ENCODE peak calls at places on chromosomes 13 and 19, in six cellular contexts. Q, W, I, M, L and K are unnamed samples.

GRCh38 chr13:98173431-98173921 is 3.6 kb downstream of the RNF113B start:
- DNase-seq in W (peak), M (peak), I (no peak), Q (peak), L (no peak), K (peak)

GRCh38 chr19:10238172-10238783 is 7.1 kb upstream of the S1PR2 start:
- DNase-seq in W (peak), L (peak), M (no peak), Q (peak), I (peak), K (no peak)

GRCh38 chr13:100694722-100695644 is 20.4 kb upstream of the TMTC4 start:
- DNase-seq in W (peak), Q (peak), I (peak), L (no peak), M (no peak), K (peak)

GRCh38 chr13:46402178-46402577 is 15.1 kb upstream of the RUBCNL start:
- DNase-seq in L (no peak), W (no peak), Q (no peak), I (no peak), M (no peak), K (no peak)

GRCh38 chr13:30446122-30446500 is 19.6 kb downstream of the HMGB1 start:
- DNase-seq in Q (no peak), L (no peak), I (no peak), M (no peak), W (no peak), K (no peak)

GRCh38 chr13:114077121-114077937 is 55.1 kb downstream of the RASA3 start:
- DNase-seq in L (no peak), I (no peak), Q (no peak), W (no peak), M (peak), K (no peak)

GRCh38 chr13:109157275-109157674 is 527.9 kb downstream of the MYO16 start:
- DNase-seq in I (no peak), W (no peak), L (no peak), Q (no peak), M (no peak), K (no peak)

GRCh38 chr19:942133-942645 is 16.4 kb downstream of the ARID3A start:
- DNase-seq in L (no peak), W (no peak), Q (no peak), M (no peak), I (no peak), K (no peak)

GRCh38 chr19:55066107-55066709 is 3.3 kb upstream of the RDH13 start:
- DNase-seq in I (peak), W (no peak), M (no peak), L (no peak), Q (no peak), K (no peak)

GRCh38 chr19:2385053-2385721 is 25.1 kb downstream of the TMPRSS9 start:
- DNase-seq in Q (peak), I (peak), M (no peak), L (peak), W (peak), K (peak)

GRCh38 chr13:79658333-79658975 is 177.5 kb downstream of the NDFIP2 start:
- DNase-seq in L (no peak), I (no peak), Q (no peak), W (no peak), M (no peak), K (no peak)

GRCh38 chr19:7772752-7773291 is 9.8 kb downstream of the CLEC4M start:
- DNase-seq in Q (no peak), L (peak), I (no peak), W (no peak), M (no peak), K (no peak)

GRCh38 chr13:113953561-113953960 is 20.3 kb downstream of the C13orf46 start:
- DNase-seq in L (no peak), I (no peak), Q (no peak), M (no peak), W (no peak), K (no peak)

GRCh38 chr13:79079351-79079839 is 326.7 kb downstream of the RBM26 start:
- DNase-seq in Q (no peak), L (no peak), I (peak), W (no peak), M (no peak), K (no peak)

GRCh38 chr13:98826156-98826555 is 73.7 kb upstream of the SLC15A1 start:
- DNase-seq in L (no peak), W (no peak), Q (no peak), M (no peak), I (no peak), K (no peak)

GRCh38 chr19:3653865-3654513 is 27.4 kb upstream of the CACTIN start:
- DNase-seq in L (no peak), Q (no peak), M (no peak), I (no peak), W (no peak), K (no peak)
- TF ChIP-seq CTCF in L (no peak), Q (no peak), M (peak), I (no peak), W (no peak), K (peak)

GRCh38 chr19:38044267-38045111 is 137.5 kb downstream of the SIPA1L3 start:
- DNase-seq in L (no peak), M (no peak), W (no peak), I (no peak), Q (no peak), K (no peak)
- H3K4me3 ChIP-seq in L (no peak), M (no peak), W (no peak), I (no peak), Q (no peak), K (no peak)

DNA sequence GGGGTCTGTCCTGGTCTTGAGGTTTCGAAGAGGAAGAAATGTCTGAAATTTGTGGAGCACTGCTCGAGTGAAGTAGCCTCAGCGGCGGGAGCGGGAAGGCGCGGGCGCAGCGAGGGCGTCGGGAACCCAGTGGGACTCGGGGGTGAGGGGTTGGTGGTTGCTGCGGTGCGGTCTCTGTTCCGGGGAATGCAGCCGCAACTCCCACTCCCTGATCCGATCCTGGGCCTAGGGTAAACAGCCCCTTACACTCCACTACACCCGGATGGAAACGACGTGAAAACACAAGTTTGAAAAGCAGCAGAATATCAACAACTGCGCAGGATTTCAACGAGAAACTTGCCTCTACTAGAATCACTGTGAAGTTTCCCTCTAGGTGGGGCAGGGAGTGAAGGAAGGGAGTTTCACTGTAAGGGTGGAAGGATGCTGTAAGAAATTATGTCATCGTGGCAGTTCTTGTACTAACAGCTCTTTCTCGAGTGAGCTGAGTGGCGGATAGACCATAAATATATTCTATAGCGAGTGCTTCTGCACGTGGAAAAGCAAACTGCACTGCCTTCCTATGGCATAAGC is 2.0 kb upstream of the KLF12 start:
- DNase-seq in Q (peak), M (peak), L (no peak), W (no peak), I (peak), K (no peak)
- TF ChIP-seq CTCF in Q (peak), M (no peak), L (no peak), W (no peak), I (no peak), K (no peak)

DNA sequence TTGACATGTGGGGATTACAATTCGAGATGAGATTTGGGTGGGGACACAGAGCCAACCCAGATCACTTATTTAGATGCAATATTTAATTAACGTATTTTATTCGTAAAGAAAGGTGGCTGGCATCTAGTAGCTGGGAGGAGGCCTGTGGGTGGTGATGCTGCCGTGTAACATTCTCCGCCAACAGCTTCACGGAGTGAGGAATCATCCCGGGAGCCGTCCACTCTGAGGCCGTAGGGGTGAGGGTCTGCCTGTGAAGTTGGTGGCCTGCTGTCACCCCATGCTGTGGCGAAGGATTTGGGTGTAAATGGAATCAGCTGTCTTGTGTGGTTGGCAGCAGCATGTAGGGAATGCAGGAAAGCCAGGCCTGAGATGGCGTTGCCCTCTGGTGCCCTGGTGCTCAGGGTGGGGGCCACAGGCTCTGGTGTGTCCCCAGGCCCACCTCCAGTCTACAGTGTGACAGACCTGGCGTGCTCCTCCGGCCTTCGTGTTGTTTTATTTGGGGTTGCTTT is 3.3 kb upstream of the TEX29 start:
- DNase-seq in I (no peak), W (no peak), M (no peak), Q (no peak), L (no peak), K (no peak)
- H3K4me3 ChIP-seq in I (no peak), W (no peak), M (no peak), Q (no peak), L (no peak), K (no peak)

GRCh38 chr19:58545286-58546068 is 1.6 kb downstream of the TRIM28 start:
- DNase-seq in W (no peak), I (no peak), M (no peak), L (no peak), Q (no peak), K (no peak)

GRCh38 chr19:58544591-58545285 is 874 bp downstream of the TRIM28 start:
- DNase-seq in M (peak), Q (peak), W (peak), L (peak), I (peak), K (no peak)

GRCh38 chr19:58546131-58546530 is 2.3 kb downstream of the TRIM28 start:
- DNase-seq in L (no peak), W (no peak), I (no peak), M (no peak), Q (no peak), K (no peak)

GRCh38 chr19:58547323-58548312 is 3.8 kb downstream of the TRIM28 start:
- DNase-seq in W (no peak), L (no peak), I (no peak), Q (no peak), M (no peak), K (no peak)

GRCh38 chr19:58543826-58544590 is at the start of gene TRIM28:
- DNase-seq in I (peak), M (peak), L (peak), W (peak), Q (peak), K (peak)
- TF ChIP-seq CTCF in I (no peak), M (no peak), L (no peak), W (no peak), Q (no peak), K (no peak)

DNA sequence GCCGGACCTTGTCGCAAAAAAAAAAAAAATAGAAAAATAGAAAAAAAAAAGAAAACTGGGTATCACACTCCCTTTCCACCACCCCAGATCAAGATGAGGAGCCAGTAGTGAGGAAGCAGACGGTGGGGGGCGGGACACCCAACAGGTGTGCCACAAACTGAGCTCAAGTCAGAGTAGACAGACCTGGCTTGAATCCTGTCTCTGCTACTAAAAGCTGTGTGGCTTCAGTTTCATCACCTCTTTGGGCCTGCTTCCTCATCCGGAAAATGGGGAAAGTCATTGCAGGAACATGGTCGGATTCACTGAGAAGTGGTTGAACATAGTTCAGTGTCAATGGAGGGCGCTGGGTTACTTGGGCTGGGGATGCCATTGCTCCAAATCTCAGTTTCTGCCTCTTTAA is 2.9 kb downstream of the HIF3A start:
- DNase-seq in L (peak), Q (no peak), M (no peak), W (no peak), I (peak), K (no peak)
- H3K4me3 ChIP-seq in L (no peak), Q (no peak), M (no peak), W (no peak), I (no peak), K (no peak)